ENCODE peak calls at places on chromosomes 7 and 10, in four cellular contexts. W, O, Y and L are unnamed samples.
A peak's percentile ranks its signal among the peaks of the same experiment; 100 is the strongest.

GRCh38 chr10:90777614-90778013 is 80.2 kb downstream of the HTR7 start:
- DNase-seq in O (no peak), Y (no peak), W (no peak), L (no peak)

GRCh38 chr10:61460835-61461234 is 7.7 kb upstream of the TMEM26 start:
- DNase-seq in Y (no peak), O (no peak), W (no peak), L (no peak)

GRCh38 chr7:44378744-44379143 is 53.4 kb upstream of the CAMK2B start:
- DNase-seq in O (no peak), Y (no peak), W (no peak), L (no peak)

GRCh38 chr7:90512841-90513254 is 43.4 kb downstream of the PTTG1IP2 start:
- DNase-seq in Y (no peak), O (no peak), W (no peak), L (no peak)

GRCh38 chr7:99128076-99128950 is 15.6 kb downstream of the SMURF1 start:
- DNase-seq in O (no peak), Y (no peak), W (no peak), L (peak; percentile 79)

GRCh38 chr10:27153855-27154198 is 357 bp downstream of the YME1L1 start:
- DNase-seq in O (peak; percentile 43), Y (no peak), W (no peak), L (peak; percentile 16)

GRCh38 chr10:127266431-127266830 is 70.0 kb upstream of the INSYN2A start:
- DNase-seq in O (no peak), W (no peak), Y (no peak), L (no peak)

GRCh38 chr10:1473874-1474273 is 263.5 kb downstream of the ADARB2 start:
- DNase-seq in O (no peak), W (no peak), Y (no peak), L (no peak)

GRCh38 chr7:2886900-2887299 is 42.8 kb upstream of the GNA12 start:
- DNase-seq in W (no peak), Y (no peak), O (peak; percentile 64), L (peak; percentile 52)

GRCh38 chr10:96585726-96586418 is 940 bp downstream of the TM9SF3 start:
- DNase-seq in Y (no peak), W (no peak), O (no peak), L (peak; percentile 51)

GRCh38 chr10:21363753-21364104 is 161.8 kb downstream of the SKIDA1 start:
- DNase-seq in Y (no peak), W (no peak), O (no peak), L (no peak)

GRCh38 chr7:44698046-44698580 is 50.5 kb upstream of the ZMIZ2 start:
- DNase-seq in W (no peak), O (no peak), Y (no peak), L (no peak)

GRCh38 chr10:122567056-122567660 is 6.6 kb downstream of the DMBT1 start:
- DNase-seq in W (no peak), O (no peak), Y (no peak), L (no peak)

GRCh38 chr10:75469018-75469616 is 37.7 kb downstream of the LRMDA start:
- DNase-seq in Y (peak; percentile 73), W (no peak), O (peak; percentile 55), L (peak; percentile 73)

GRCh38 chr7:11212080-11212711 is 238.5 kb downstream of the PHF14 start:
- DNase-seq in W (no peak), O (no peak), Y (no peak), L (peak; percentile 55)

GRCh38 chr7:127514499-127514898 is 70.9 kb downstream of the GCC1 start:
- DNase-seq in Y (no peak), O (no peak), W (no peak), L (peak; percentile 5)

GRCh38 chr7:158325530-158326381 is 261.9 kb downstream of the PTPRN2 start:
- DNase-seq in W (no peak), O (no peak), Y (no peak), L (peak; percentile 45)

GRCh38 chr10:81270051-81270450 is 604.9 kb upstream of the NRG3 start:
- DNase-seq in W (no peak), O (no peak), Y (no peak), L (no peak)

GRCh38 chr10:10847313-10847712 is 170.4 kb upstream of the CELF2 start:
- DNase-seq in W (no peak), O (no peak), Y (no peak), L (no peak)

GRCh38 chr7:152528612-152529011 is 92.8 kb upstream of the KMT2C start:
- DNase-seq in O (no peak), Y (no peak), W (no peak), L (no peak)

GRCh38 chr7:12570148-12570528 is 382 bp upstream of the SCIN start:
- DNase-seq in W (no peak), O (no peak), Y (no peak), L (peak; percentile 51)

GRCh38 chr7:148729984-148730733 is 31.5 kb downstream of the CUL1 start:
- DNase-seq in W (no peak), Y (no peak), O (no peak), L (no peak)

DNA sequence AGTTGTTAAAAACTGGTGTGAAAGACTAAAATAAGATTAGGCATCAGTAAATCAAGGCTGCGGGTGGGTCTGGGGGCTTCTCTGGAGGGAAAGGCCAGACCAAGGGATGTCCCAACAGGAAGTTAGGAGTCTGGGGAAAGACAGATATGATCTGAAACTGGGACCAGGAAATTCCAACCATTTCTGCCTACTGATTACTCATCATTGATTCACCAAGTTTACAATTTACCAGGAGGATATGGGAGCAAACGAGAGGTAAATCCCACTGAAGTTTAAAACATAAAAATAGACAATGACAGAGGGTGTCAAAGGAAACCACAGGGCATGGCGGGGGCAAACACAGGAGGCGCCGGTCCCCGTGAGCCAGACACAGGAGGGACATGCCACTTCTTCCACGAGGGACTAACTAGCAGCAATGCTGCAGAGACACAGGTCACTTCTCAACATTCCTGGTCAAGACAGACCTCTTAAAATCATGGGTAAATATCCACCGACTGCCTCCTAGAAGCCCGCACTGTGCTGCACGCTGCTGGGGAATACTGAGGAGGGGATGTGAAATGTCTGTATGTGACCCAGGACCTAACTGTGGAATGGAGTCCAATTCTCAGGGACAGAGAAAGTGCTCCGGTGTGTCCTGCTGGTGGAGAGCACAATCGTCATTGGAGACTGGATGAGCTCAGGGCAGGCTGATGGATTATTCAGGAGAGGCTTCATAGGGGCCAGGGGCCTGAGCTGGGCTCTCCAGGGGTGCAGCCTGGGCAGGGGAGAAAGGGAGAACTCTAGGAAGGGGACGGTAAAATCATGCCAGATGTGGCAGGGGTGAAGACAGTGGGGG is 153.4 kb upstream of the KLF14 start:
- DNase-seq in O (peak; percentile 31), W (no peak), Y (peak; percentile 81), L (no peak)
- H3K4me1 ChIP-seq in O (peaks cover 20% of the 10 kb centered on the region), W (peaks cover 23% of the 10 kb centered on the region), Y (peaks cover 86% of the 10 kb centered on the region), L (no peaks in the 10 kb centered on the region)

GRCh38 chr10:107918171-107918570 is 753.7 kb upstream of the SORCS1 start:
- DNase-seq in Y (no peak), W (no peak), O (no peak), L (no peak)
- H3K9me3 ChIP-seq in Y (no peaks in the 10 kb centered on the region), W (no peaks in the 10 kb centered on the region), O (peaks cover 3% of the 10 kb centered on the region), L (no peaks in the 10 kb centered on the region)

DNA sequence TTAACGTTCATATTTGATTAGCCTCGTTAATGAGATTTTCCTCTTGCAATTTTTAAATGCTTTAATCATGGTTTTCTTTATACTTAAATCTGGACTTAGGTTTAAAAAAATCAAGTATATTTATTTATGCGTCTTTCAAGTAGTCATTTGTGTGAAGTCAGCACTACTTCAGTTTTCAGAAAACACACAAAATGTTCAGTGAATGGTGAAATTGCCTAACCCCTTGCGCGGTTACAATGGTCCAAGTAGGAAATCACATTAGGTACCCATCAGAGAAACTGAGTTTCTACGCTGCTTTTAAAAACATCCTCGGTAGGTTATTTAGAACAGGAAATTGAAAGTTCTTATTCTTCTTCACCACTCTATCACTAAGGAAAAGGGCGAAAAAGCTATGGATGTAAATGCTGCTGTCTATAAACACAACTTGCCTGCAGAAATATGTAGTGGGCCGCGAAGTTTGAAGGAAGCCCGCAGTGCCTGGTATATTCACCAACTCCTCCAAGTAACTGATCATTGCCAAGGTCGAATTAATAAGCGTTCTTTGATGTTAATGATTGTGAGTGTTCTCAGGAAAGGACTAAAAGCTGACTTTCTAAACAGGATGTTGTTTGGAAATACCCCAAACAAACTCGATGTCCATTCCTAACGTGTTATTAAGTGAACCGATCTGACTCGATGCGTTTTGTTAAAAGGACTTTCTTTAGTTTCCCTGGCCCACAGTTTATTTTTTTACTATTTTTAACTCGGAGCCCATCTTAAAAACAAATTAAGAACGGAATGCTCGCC is 1.0 kb downstream of the SYPL1 start:
- DNase-seq in Y (no peak), W (no peak), O (no peak), L (no peak)
- H3K4me1 ChIP-seq in Y (peaks cover 54% of the 10 kb centered on the region), W (peaks cover 19% of the 10 kb centered on the region), O (peaks cover 6% of the 10 kb centered on the region), L (peaks cover 2% of the 10 kb centered on the region)

DNA sequence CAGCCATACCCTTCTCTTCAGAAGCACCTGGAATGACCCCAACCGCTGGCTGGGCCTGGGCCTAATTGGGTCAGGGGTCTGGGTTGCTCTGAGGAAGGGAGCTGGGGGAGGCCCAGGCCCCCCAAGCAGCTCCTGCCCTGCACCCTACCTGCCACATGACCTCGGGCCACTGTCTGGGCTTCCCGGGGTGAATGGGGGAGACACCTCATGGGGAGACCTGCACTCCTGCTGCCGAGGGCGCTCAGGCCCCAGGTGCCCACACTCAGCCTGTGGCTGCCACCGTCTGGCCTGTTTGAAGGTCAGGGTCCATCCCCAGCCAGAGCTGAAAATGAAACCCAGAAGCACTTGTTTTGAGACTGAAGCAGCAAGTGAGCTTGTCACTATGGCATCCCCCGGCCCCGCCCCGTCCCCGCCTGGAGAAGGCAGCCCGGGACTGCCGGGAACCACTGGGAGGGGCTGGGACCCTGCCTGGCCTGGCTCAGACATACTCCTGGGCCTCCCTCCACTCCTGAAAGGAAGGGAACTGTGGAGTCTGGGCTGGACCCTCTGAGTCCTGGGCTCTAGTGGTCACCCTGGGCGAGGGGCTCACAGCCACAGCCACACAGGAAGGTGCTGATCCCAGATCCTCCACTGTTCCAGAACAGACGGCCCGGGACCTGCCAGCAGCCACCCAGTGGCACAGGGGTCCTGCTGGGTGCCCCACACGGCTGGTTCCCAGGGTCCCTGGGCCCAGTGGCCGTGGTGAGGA is 7.4 kb upstream of the MICALL2 start:
- DNase-seq in Y (peak; percentile 78), O (peak; percentile 96), W (no peak), L (peak; percentile 50)
- H3K9me3 ChIP-seq in Y (no peaks in the 10 kb centered on the region), O (no peaks in the 10 kb centered on the region), W (no peaks in the 10 kb centered on the region), L (no peaks in the 10 kb centered on the region)

GRCh38 chr10:30491204-30491603 is 57.2 kb downstream of the MAP3K8 start:
- DNase-seq in Y (no peak), O (peak; percentile 42), W (no peak), L (no peak)
- H3K4me1 ChIP-seq in Y (no peaks in the 10 kb centered on the region), O (no peaks in the 10 kb centered on the region), W (no peaks in the 10 kb centered on the region), L (no peaks in the 10 kb centered on the region)

GRCh38 chr10:35386594-35387174 is 50.4 kb downstream of the CCNY start:
- DNase-seq in O (peak; percentile 75), W (no peak), Y (no peak), L (no peak)
- H3K9me3 ChIP-seq in O (no peaks in the 10 kb centered on the region), W (no peaks in the 10 kb centered on the region), Y (peaks cover 11% of the 10 kb centered on the region), L (no peaks in the 10 kb centered on the region)

DNA sequence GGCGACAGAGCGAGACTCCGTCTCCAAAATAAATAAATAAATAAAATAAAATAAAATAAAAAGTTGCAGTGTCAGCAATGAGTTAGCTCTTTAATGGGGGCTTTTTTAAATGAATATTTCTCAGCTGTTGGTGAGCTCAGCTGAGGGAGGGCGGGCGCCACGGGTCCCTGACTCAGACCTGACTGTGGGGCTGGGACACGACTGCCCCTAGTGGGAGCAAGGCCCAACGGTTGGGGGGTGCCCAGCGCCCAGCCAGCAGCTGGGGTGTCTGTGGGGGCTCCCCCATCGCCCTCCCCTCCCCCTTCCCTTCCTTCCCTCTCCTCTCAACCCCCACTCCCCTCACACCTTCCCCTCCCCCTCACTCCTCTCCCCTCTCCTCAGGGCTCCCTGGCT is 46.6 kb downstream of the PWWP2B start:
- DNase-seq in Y (no peak), O (peak; percentile 57), W (peak; percentile 75), L (no peak)
- H3K4me1 ChIP-seq in Y (peaks cover 5% of the 10 kb centered on the region), O (peaks cover 2% of the 10 kb centered on the region), W (peaks cover 19% of the 10 kb centered on the region), L (peaks cover 11% of the 10 kb centered on the region)